ENCODE peak calls at places on chromosome 4, in four cellular contexts. One of them, this sample, is unnamed.

GRCh38 chr4:100842856-100843255 is 325.0 kb upstream of the EMCN start:
- DNase-seq in brain microvascular endothelial cell: no peak
- DNase-seq in fibroblast of lung: peak
- DNase-seq in tibial nerve: no peak
- DNase-seq in this sample: no peak

GRCh38 chr4:15996773-15997172 is 33.8 kb upstream of the FGFBP2 start:
- DNase-seq in brain microvascular endothelial cell: peak
- DNase-seq in fibroblast of lung: no peak
- DNase-seq in tibial nerve: no peak
- DNase-seq in this sample: no peak

GRCh38 chr4:140094701-140095420 is 59.1 kb downstream of the MAML3 start:
- DNase-seq in brain microvascular endothelial cell: no peak
- DNase-seq in fibroblast of lung: peak
- DNase-seq in tibial nerve: peak
- DNase-seq in this sample: no peak

GRCh38 chr4:64715741-64716140 is 306.5 kb upstream of the TECRL start:
- DNase-seq in brain microvascular endothelial cell: no peak
- DNase-seq in fibroblast of lung: no peak
- DNase-seq in tibial nerve: no peak
- DNase-seq in this sample: no peak

GRCh38 chr4:40621592-40622512 is 7.8 kb downstream of the RBM47 start:
- DNase-seq in brain microvascular endothelial cell: peak
- DNase-seq in fibroblast of lung: peak
- DNase-seq in tibial nerve: peak
- DNase-seq in this sample: no peak

GRCh38 chr4:185512516-185512915 is 22.8 kb downstream of the PDLIM3 start:
- DNase-seq in brain microvascular endothelial cell: peak
- DNase-seq in fibroblast of lung: peak
- DNase-seq in tibial nerve: no peak
- DNase-seq in this sample: no peak

GRCh38 chr4:105133976-105134375 is 12.7 kb upstream of the TET2 start:
- DNase-seq in brain microvascular endothelial cell: no peak
- DNase-seq in fibroblast of lung: no peak
- DNase-seq in tibial nerve: no peak
- DNase-seq in this sample: no peak

GRCh38 chr4:121693450-121693849 is 3.3 kb downstream of the ANXA5 start:
- DNase-seq in brain microvascular endothelial cell: no peak
- DNase-seq in fibroblast of lung: peak
- DNase-seq in tibial nerve: no peak
- DNase-seq in this sample: no peak

GRCh38 chr4:921830-922331 is 10.2 kb downstream of the GAK start:
- DNase-seq in brain microvascular endothelial cell: no peak
- DNase-seq in fibroblast of lung: peak
- DNase-seq in tibial nerve: no peak
- DNase-seq in this sample: no peak

GRCh38 chr4:15336410-15337184 is 91.2 kb upstream of the C1QTNF7 start:
- DNase-seq in brain microvascular endothelial cell: peak
- DNase-seq in fibroblast of lung: peak
- DNase-seq in tibial nerve: no peak
- DNase-seq in this sample: no peak

GRCh38 chr4:37503231-37503630 is 182.9 kb downstream of the RELL1 start:
- DNase-seq in brain microvascular endothelial cell: no peak
- DNase-seq in fibroblast of lung: no peak
- DNase-seq in tibial nerve: no peak
- DNase-seq in this sample: no peak

GRCh38 chr4:112144546-112145325 is 518 bp upstream of the FAM241A start:
- DNase-seq in brain microvascular endothelial cell: no peak
- DNase-seq in fibroblast of lung: no peak
- DNase-seq in tibial nerve: no peak
- DNase-seq in this sample: no peak
- H3K27ac ChIP-seq in brain microvascular endothelial cell: no peak
- H3K27ac ChIP-seq in fibroblast of lung: no peak
- H3K27ac ChIP-seq in tibial nerve: peak
- H3K27ac ChIP-seq in this sample: peak

GRCh38 chr4:88037447-88037846 is 30.0 kb downstream of the PKD2 start:
- DNase-seq in brain microvascular endothelial cell: no peak
- DNase-seq in fibroblast of lung: no peak
- DNase-seq in tibial nerve: no peak
- DNase-seq in this sample: no peak

GRCh38 chr4:88035292-88035691 is 27.9 kb downstream of the PKD2 start:
- DNase-seq in brain microvascular endothelial cell: no peak
- DNase-seq in fibroblast of lung: no peak
- DNase-seq in tibial nerve: no peak
- DNase-seq in this sample: no peak

GRCh38 chr4:88029556-88029955 is 22.1 kb downstream of the PKD2 start:
- DNase-seq in brain microvascular endothelial cell: no peak
- DNase-seq in fibroblast of lung: no peak
- DNase-seq in tibial nerve: no peak
- DNase-seq in this sample: no peak

GRCh38 chr4:88030565-88031310 is 23.3 kb downstream of the PKD2 start:
- DNase-seq in brain microvascular endothelial cell: no peak
- DNase-seq in fibroblast of lung: no peak
- DNase-seq in tibial nerve: no peak
- DNase-seq in this sample: no peak

GRCh38 chr4:88033309-88033708 is 25.9 kb downstream of the PKD2 start:
- DNase-seq in brain microvascular endothelial cell: peak
- DNase-seq in fibroblast of lung: peak
- DNase-seq in tibial nerve: peak
- DNase-seq in this sample: no peak
- TF ChIP-seq CTCF in brain microvascular endothelial cell: peak
- TF ChIP-seq CTCF in fibroblast of lung: peak
- TF ChIP-seq CTCF in tibial nerve: peak
- TF ChIP-seq CTCF in this sample: peak

GRCh38 chr4:148341980-148342800 is 100.0 kb downstream of the NR3C2 start:
- DNase-seq in brain microvascular endothelial cell: no peak
- DNase-seq in fibroblast of lung: no peak
- DNase-seq in tibial nerve: no peak
- DNase-seq in this sample: no peak
- H3K4me3 ChIP-seq in brain microvascular endothelial cell: no peak
- H3K4me3 ChIP-seq in fibroblast of lung: no peak
- H3K4me3 ChIP-seq in tibial nerve: no peak
- H3K4me3 ChIP-seq in this sample: no peak

DNA sequence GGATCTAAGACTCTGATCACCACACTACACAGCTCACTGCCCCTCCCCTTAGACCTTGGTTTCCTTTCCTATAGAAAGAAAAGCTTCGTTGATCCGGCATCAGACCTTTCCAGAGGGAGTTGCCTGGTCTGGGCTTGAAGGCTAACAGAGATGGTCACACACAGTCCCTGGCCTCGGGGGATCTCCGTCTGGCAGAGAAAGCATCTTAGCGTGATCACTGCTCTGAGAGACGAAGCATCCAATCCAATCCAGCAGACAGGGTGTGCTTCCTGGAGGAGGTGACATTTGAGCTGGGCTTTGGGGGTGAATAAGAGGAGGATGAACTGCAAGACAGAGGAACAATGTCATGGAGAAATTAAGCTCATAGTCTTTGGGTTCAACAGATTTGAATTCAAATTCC is 49.5 kb downstream of the HTRA3 start:
- DNase-seq in brain microvascular endothelial cell: no peak
- DNase-seq in fibroblast of lung: no peak
- DNase-seq in tibial nerve: no peak
- DNase-seq in this sample: no peak
- H3K27ac ChIP-seq in brain microvascular endothelial cell: no peak
- H3K27ac ChIP-seq in fibroblast of lung: no peak
- H3K27ac ChIP-seq in tibial nerve: no peak
- H3K27ac ChIP-seq in this sample: no peak

DNA sequence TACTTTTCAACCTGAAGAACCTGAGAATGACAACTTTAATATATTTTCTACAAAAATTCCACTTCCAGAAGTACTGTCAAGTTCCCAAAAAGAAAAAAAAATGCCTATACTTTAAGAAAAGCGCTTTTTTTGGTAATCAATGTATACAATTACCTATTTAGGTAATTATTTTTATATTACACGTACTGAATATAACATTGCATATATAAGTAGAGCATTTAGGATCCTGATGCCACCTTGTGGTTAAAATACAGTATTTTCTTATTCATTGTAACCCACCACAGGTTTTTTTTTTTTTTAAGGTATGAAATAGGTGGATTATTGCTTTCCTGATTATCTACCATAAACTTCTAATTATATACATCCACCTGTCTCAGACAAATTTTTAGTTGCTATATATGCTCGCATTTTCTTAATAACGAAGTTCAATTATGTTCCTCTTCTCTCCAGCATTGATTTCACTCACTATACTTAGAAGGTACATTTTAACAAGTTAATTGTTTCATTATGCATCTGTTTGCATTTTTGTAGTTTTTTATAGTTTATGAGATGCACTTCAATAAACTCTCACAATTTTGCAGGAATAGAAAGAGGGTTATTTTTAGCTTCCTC is 5.2 kb downstream of the MAP9 start:
- DNase-seq in brain microvascular endothelial cell: no peak
- DNase-seq in fibroblast of lung: peak
- DNase-seq in tibial nerve: no peak
- DNase-seq in this sample: no peak
- TF ChIP-seq CTCF in brain microvascular endothelial cell: no peak
- TF ChIP-seq CTCF in fibroblast of lung: peak
- TF ChIP-seq CTCF in tibial nerve: no peak
- TF ChIP-seq CTCF in this sample: peak

GRCh38 chr4:32147446-32148064 is 1427.4 kb downstream of the PCDH7 start:
- DNase-seq in brain microvascular endothelial cell: no peak
- DNase-seq in fibroblast of lung: no peak
- DNase-seq in tibial nerve: no peak
- DNase-seq in this sample: no peak
- H3K4me3 ChIP-seq in brain microvascular endothelial cell: no peak
- H3K4me3 ChIP-seq in fibroblast of lung: no peak
- H3K4me3 ChIP-seq in tibial nerve: no peak
- H3K4me3 ChIP-seq in this sample: no peak